ENCODE peak calls at places on chromosomes 12 and 14, in seven cellular contexts. T, J, U, L, A, V and Q are unnamed samples.

GRCh38 chr14:77607741-77608302 is 8.6 kb downstream of the SPTLC2 start:
- DNase-seq in T (no peak), L (no peak), A (no peak), U (no peak), V (no peak), J (no peak), Q (no peak)

GRCh38 chr14:38238881-38239280 is 17.0 kb downstream of the CLEC14A start:
- DNase-seq in L (no peak), J (no peak), V (no peak), A (no peak), T (no peak), U (no peak), Q (no peak)

GRCh38 chr12:96427269-96427729 is 27.1 kb upstream of the CDK17 start:
- DNase-seq in J (peak; percentile 68), L (no peak), U (no peak), A (no peak), V (no peak), T (no peak), Q (no peak)

GRCh38 chr14:60561845-60562746 is 53.1 kb downstream of the SIX6 start:
- DNase-seq in L (peak; percentile 19), U (peak; percentile 36), J (peak; percentile 81), V (no peak), A (no peak), T (peak; percentile 42), Q (no peak)

GRCh38 chr14:81868172-81868571 is 334.5 kb upstream of the SEL1L start:
- DNase-seq in V (no peak), U (no peak), T (no peak), A (no peak), L (no peak), J (no peak), Q (no peak)

GRCh38 chr12:81143057-81143456 is 65.2 kb downstream of the ACSS3 start:
- DNase-seq in L (no peak), U (no peak), A (no peak), V (no peak), T (no peak), J (no peak), Q (no peak)

GRCh38 chr14:93150227-93151206 is 34.2 kb downstream of the MOAP1 start:
- DNase-seq in J (no peak), T (no peak), V (no peak), L (no peak), U (no peak), A (no peak), Q (no peak)

GRCh38 chr12:116955382-116956021 is 44.8 kb downstream of the FBXW8 start:
- DNase-seq in U (no peak), J (no peak), V (no peak), L (no peak), A (peak; percentile 5), T (no peak), Q (no peak)

GRCh38 chr14:87805315-87805723 is 187.7 kb downstream of the GALC start:
- DNase-seq in L (no peak), U (no peak), T (no peak), V (no peak), J (peak; percentile 34), A (peak; percentile 5), Q (no peak)

GRCh38 chr12:33439587-33440011 is at the start of gene SYT10:
- DNase-seq in T (peak; percentile 16), U (peak; percentile 74), L (no peak), A (no peak), V (no peak), J (no peak), Q (no peak)

GRCh38 chr12:29131539-29131938 is 17.5 kb upstream of the FAR2 start:
- DNase-seq in J (no peak), T (no peak), A (no peak), U (no peak), V (no peak), L (no peak), Q (no peak)

GRCh38 chr14:33611405-33612183 is 339.3 kb downstream of the EGLN3 start:
- DNase-seq in V (no peak), L (no peak), T (no peak), A (no peak), J (no peak), U (no peak), Q (no peak)

GRCh38 chr12:84920331-84920730 is 7.7 kb upstream of the SLC6A15 start:
- DNase-seq in L (no peak), A (no peak), V (no peak), U (no peak), J (no peak), T (no peak), Q (no peak)

GRCh38 chr14:53472306-53472705 is 319.2 kb upstream of the DDHD1 start:
- DNase-seq in L (no peak), V (no peak), U (no peak), J (no peak), A (no peak), T (no peak), Q (no peak)

GRCh38 chr12:2651061-2651965 is 143.5 kb upstream of the FKBP4 start:
- DNase-seq in L (no peak), A (no peak), V (no peak), T (no peak), U (no peak), J (no peak), Q (no peak)

GRCh38 chr14:99231181-99231849 is 40.7 kb downstream of the BCL11B start:
- DNase-seq in U (no peak), J (no peak), V (no peak), L (no peak), A (no peak), T (no peak), Q (no peak)

GRCh38 chr14:78758333-78758732 is 588.2 kb downstream of the NRXN3 start:
- DNase-seq in L (peak; percentile 16), V (no peak), A (no peak), U (peak; percentile 42), J (peak; percentile 79), T (no peak), Q (no peak)

GRCh38 chr14:91354979-91355685 is 62.5 kb downstream of the CCDC88C start:
- DNase-seq in J (no peak), U (peak; percentile 25), T (no peak), V (no peak), A (no peak), L (no peak), Q (no peak)

GRCh38 chr12:58787021-58787760 is 133.1 kb downstream of the LRIG3 start:
- DNase-seq in U (no peak), J (no peak), A (no peak), L (no peak), T (no peak), V (no peak), Q (no peak)

GRCh38 chr12:99087278-99087677 is 442.2 kb downstream of the APAF1 start:
- DNase-seq in V (no peak), L (no peak), T (no peak), U (peak; percentile 90), A (no peak), J (no peak), Q (no peak)

GRCh38 chr12:92144631-92145480 is 790 bp downstream of the BTG1 start:
- DNase-seq in U (peak; percentile 66), J (no peak), V (no peak), T (peak; percentile 44), A (peak; percentile 28), L (peak; percentile 37), Q (no peak)

GRCh38 chr14:36068777-36069534 is 107.6 kb downstream of the PTCSC3 start:
- DNase-seq in J (no peak), U (no peak), V (no peak), L (no peak), T (no peak), A (no peak), Q (no peak)

GRCh38 chr12:106416273-106416672 is 58.7 kb downstream of the POLR3B start:
- DNase-seq in J (no peak), L (no peak), A (no peak), U (no peak), T (no peak), V (no peak), Q (no peak)

GRCh38 chr14:75361751-75362433 is 65.9 kb upstream of the JDP2 start:
- DNase-seq in L (no peak), A (no peak), T (no peak), J (no peak), U (no peak), V (no peak), Q (no peak)